ENCODE peak calls at places on chromosome 6, in ten cellular contexts. N, E, D, R, K, Q, B, I, A and O are unnamed samples.

GRCh38 chr6:156872903-156873302 is 95.7 kb downstream of the ARID1B start:
- DNase-seq in N (no peak), E (no peak), D (no peak), R (no peak), K (no peak), Q (no peak), B (no peak), I (no peak), A (no peak), O (no peak)

GRCh38 chr6:24799541-24799915 is 811 bp upstream of the ARMH2 start:
- DNase-seq in N (no peak), E (no peak), D (no peak), R (peak; percentile 27), K (no peak), Q (no peak), B (no peak), I (peak; percentile 30), A (no peak), O (no peak)

GRCh38 chr6:33683051-33683571 is 28.4 kb downstream of the UQCC2 start:
- DNase-seq in N (no peak), E (no peak), D (no peak), R (no peak), K (no peak), Q (no peak), B (no peak), I (no peak), A (no peak), O (no peak)

GRCh38 chr6:14129572-14129971 is 12.0 kb downstream of the CD83 start:
- DNase-seq in N (peak; percentile 44), E (peak; percentile 31), D (peak; percentile 42), R (peak; percentile 57), K (peak; percentile 63), Q (peak; percentile 36), B (peak; percentile 69), I (peak; percentile 26), A (peak; percentile 85), O (peak; percentile 78)

GRCh38 chr6:89371849-89372505 is 19.5 kb upstream of the UBE2J1 start:
- DNase-seq in N (peak; percentile 85), E (no peak), D (peak; percentile 89), R (peak; percentile 46), K (peak; percentile 37), Q (peak; percentile 61), B (peak; percentile 44), I (peak; percentile 70), A (peak; percentile 59), O (peak; percentile 45)

GRCh38 chr6:129683606-129684322 is 26.2 kb downstream of the ARHGAP18 start:
- DNase-seq in N (peak; percentile 31), E (peak; percentile 100), D (peak; percentile 95), R (peak; percentile 96), K (peak; percentile 98), Q (peak; percentile 94), B (peak; percentile 99), I (peak; percentile 94), A (peak; percentile 99), O (peak; percentile 99)

GRCh38 chr6:170045563-170045960 is 245.3 kb downstream of the DLL1 start:
- DNase-seq in N (no peak), E (no peak), D (no peak), R (no peak), K (no peak), Q (no peak), B (no peak), I (no peak), A (no peak), O (no peak)

GRCh38 chr6:47733879-47734558 is 35.6 kb downstream of the ADGRF4 start:
- DNase-seq in N (no peak), E (no peak), D (peak; percentile 27), R (peak; percentile 68), K (no peak), Q (peak; percentile 65), B (no peak), I (peak; percentile 31), A (peak; percentile 19), O (no peak)

GRCh38 chr6:134714679-134715078 is 235.2 kb downstream of the ALDH8A1 start:
- DNase-seq in N (no peak), E (no peak), D (no peak), R (peak; percentile 77), K (no peak), Q (peak; percentile 94), B (peak; percentile 34), I (no peak), A (peak; percentile 54), O (no peak)

GRCh38 chr6:30062471-30063178 is 1.6 kb downstream of the POLR1H start:
- DNase-seq in N (no peak), E (no peak), D (no peak), R (no peak), K (no peak), Q (no peak), B (no peak), I (no peak), A (no peak), O (no peak)

GRCh38 chr6:30725713-30726505 is 5.8 kb downstream of the TUBB start:
- DNase-seq in N (no peak), E (no peak), D (no peak), R (peak; percentile 28), K (peak; percentile 68), Q (no peak), B (peak; percentile 55), I (no peak), A (peak; percentile 48), O (peak; percentile 80)

GRCh38 chr6:158417760-158418098 is 105.5 kb downstream of the TULP4 start:
- DNase-seq in N (no peak), E (no peak), D (no peak), R (peak; percentile 57), K (peak; percentile 57), Q (peak; percentile 46), B (peak; percentile 79), I (peak; percentile 57), A (peak; percentile 76), O (peak; percentile 86)

DNA sequence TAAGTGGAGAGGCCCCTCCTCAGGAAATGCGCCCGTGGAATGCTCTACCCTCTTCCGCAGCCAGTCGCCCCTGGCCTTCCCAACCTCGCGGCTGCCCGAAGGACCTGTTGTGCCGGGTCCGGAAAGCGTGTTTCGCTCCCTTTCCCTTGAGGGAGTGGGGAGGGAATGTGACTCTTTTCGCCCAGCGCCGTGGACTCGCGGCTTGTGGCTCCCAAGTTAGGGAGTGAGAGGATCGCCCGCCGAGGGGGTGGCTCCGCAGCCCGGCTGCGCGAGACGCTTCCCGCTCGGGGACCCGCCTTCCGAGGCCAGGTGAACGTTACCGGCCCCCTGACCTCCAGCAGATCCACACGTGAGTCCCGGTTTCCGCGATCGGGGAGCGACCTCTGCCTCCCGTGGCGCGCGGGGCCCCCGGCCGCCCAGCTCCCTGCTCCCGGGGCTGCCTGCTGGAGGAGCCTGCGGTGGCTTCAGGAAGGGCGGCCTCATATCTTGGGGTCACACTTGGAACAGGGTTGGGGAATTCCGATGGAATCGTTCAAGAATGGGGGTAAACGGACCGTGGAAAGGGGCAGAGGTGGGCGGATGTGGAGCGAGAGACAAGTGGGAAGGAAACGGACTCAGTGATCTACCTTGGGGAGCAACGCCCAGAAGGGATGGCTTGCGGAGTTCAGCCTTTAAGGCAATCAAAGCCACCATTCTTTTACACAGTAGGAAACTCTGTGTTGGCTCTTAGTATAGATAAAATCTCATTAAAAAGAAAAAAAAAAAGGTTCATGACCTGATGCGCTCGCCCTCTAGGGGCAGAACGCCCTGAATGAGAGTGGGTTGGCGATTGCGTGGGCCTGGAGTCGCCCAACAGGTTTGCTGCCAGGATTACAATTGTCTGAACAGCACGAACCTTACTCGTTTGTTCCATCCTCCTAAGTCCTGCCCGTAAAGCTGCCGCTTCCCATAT is 887 bp downstream of the TPD52L1 start:
- DNase-seq in N (peak; percentile 55), E (no peak), D (no peak), R (peak; percentile 60), K (no peak), Q (peak; percentile 54), B (no peak), I (peak; percentile 76), A (no peak), O (no peak)
- TF ChIP-seq CTCF in N (peak; percentile 56), E (peak; percentile 36), D (peak; percentile 23), R (peak; percentile 60), K (peak; percentile 43), Q (peak; percentile 40), B (peak; percentile 22), I (peak; percentile 48), A (peak; percentile 23), O (peak; percentile 9)

DNA sequence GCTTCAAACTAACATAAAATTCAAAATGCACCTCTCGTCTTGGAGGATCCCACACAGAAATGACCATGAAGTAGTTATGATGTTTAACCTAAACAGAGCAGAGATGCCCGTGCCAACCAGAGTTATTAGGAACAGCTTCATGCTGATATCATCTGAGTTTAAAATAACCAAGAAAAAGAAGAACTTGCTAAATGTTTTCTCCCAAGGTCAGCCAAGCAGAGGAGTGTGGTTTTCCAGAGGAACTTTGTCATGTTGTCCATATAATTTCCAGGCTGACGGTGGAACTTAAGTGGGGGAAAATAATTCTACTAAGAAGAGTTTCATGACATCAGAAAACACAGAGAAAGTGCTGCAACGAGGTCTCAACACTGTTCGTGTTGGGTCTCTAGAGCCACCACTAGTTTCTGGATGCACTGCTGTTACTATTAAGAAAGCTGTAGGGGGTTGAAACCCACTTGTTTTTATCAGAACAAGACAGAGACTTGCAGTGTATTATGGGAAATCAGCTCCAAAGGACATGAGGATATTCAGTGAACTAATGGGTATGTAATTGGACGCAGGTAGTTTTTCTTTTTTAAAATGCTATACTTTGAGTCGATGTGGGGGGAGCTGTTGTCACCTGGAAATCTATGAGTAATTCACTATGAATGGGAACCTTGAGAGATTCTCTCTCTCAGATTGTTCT is 5.2 kb downstream of the AGPAT4 start:
- DNase-seq in N (no peak), E (no peak), D (no peak), R (no peak), K (no peak), Q (no peak), B (no peak), I (no peak), A (no peak), O (no peak)
- TF ChIP-seq CTCF in N (no peak), E (no peak), D (no peak), R (no peak), K (no peak), Q (no peak), B (no peak), I (no peak), A (no peak), O (no peak)

GRCh38 chr6:49490633-49491032 is 9.1 kb upstream of the GLYATL3 start:
- DNase-seq in N (no peak), E (no peak), D (no peak), R (no peak), K (no peak), Q (no peak), B (no peak), I (no peak), A (no peak), O (no peak)
- TF ChIP-seq CTCF in N (no peak), E (no peak), D (no peak), R (no peak), K (no peak), Q (no peak), B (no peak), I (no peak), A (no peak), O (no peak)

DNA sequence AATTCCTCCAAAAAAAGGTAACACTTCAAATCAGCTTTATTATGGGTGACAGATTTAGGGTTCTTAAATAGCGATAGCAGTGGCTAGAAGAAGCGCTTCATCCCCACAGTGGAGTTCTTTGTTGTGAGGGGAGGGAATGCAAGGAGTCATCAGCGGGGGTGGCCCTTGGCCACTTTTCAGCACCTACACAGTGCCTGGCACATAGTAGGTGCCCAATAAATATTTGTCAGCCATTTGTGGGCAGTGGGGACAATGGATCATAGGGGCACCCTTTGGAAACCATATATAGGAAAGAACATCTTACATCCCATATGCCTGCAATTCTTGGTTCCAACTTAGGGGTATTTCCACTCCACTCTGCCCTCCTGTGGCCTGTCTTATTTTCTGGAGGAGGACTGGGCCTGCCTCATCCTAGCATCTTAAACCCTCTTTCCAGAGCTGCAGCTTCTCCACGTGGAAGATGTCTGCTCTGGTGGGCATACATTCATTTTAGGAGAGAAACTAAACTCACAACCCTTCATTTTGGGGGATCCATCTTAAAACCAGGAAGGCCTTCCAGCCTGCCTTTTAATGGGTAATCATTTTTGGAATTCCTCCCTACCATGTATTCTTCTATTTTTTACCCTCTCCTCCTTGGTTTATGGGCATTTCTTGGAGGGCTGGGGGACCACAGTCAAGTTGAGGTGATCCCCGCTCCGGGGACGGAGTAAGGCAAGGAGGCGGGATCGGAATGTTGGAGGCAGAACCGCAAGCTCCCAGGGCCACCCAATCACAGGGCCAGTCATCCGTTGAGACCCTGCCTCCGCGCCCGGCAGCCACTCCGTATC is 2.6 kb upstream of the GPSM3 start:
- DNase-seq in N (peak; percentile 31), E (no peak), D (peak; percentile 47), R (peak; percentile 53), K (peak; percentile 68), Q (peak; percentile 58), B (peak; percentile 67), I (peak; percentile 38), A (peak; percentile 76), O (peak; percentile 45)
- TF ChIP-seq CTCF in N (no peak), E (peak; percentile 70), D (peak; percentile 67), R (peak; percentile 62), K (peak; percentile 72), Q (peak; percentile 43), B (peak; percentile 68), I (peak; percentile 35), A (peak; percentile 64), O (peak; percentile 53)